ENCODE peak calls at places on chromosome 2, in ten cellular contexts. O, Y, E, C, B, J, S, G, U and R are unnamed samples.

GRCh38 chr2:46847185-46847710 is 68.4 kb downstream of the MCFD2 start:
- DNase-seq in U (peak; percentile 98), Y (peak; percentile 44), B (peak; percentile 87), E (no peak), S (peak; percentile 92), J (peak; percentile 97), C (no peak), G (no peak), O (no peak), R (peak; percentile 92)

GRCh38 chr2:8315766-8316165 is 366.1 kb upstream of the ID2 start:
- DNase-seq in U (no peak), J (peak; percentile 45), E (no peak), C (no peak), S (no peak), Y (no peak), G (peak; percentile 65), O (no peak), B (no peak), R (no peak)

GRCh38 chr2:200379481-200380120 is 73.1 kb downstream of the SPATS2L start:
- DNase-seq in B (no peak), Y (peak; percentile 68), C (no peak), J (no peak), U (no peak), S (no peak), E (no peak), G (no peak), O (no peak), R (no peak)

GRCh38 chr2:69509011-69509749 is 71.9 kb upstream of the NFU1 start:
- DNase-seq in E (no peak), S (no peak), J (peak; percentile 21), Y (peak; percentile 52), C (peak; percentile 71), G (no peak), O (no peak), U (peak; percentile 25), B (no peak), R (no peak)

GRCh38 chr2:18611184-18611583 is 21.8 kb upstream of the NT5C1B start:
- DNase-seq in U (no peak), S (peak; percentile 50), J (no peak), C (no peak), Y (no peak), G (no peak), O (no peak), E (no peak), B (no peak), R (no peak)

GRCh38 chr2:67825476-67825875 is 237.3 kb downstream of the C1D start:
- DNase-seq in S (no peak), B (no peak), E (no peak), O (no peak), J (peak; percentile 41), C (no peak), G (no peak), U (no peak), Y (no peak), R (no peak)

GRCh38 chr2:98806266-98806697 is 75.3 kb upstream of the MGAT4A start:
- DNase-seq in G (peak; percentile 53), Y (peak; percentile 15), S (no peak), J (peak; percentile 34), O (no peak), B (peak; percentile 77), U (no peak), C (peak; percentile 63), E (no peak), R (peak; percentile 88)

GRCh38 chr2:1972428-1972827 is 228.1 kb upstream of the PXDN start:
- DNase-seq in S (peak; percentile 95), C (peak; percentile 75), O (no peak), J (no peak), B (peak; percentile 76), U (no peak), Y (peak; percentile 100), G (peak; percentile 49), E (no peak), R (peak; percentile 94)

GRCh38 chr2:148282201-148282600 is 261.3 kb downstream of the MBD5 start:
- DNase-seq in Y (no peak), G (no peak), U (no peak), E (no peak), J (peak; percentile 45), C (no peak), O (no peak), S (no peak), B (no peak), R (no peak)

GRCh38 chr2:23940262-23940975 is at the start of gene UBXN2A:
- DNase-seq in Y (peak; percentile 95), U (peak; percentile 79), E (peak; percentile 93), G (peak; percentile 93), O (peak; percentile 91), B (peak; percentile 80), J (peak; percentile 74), C (peak; percentile 35), S (peak; percentile 63), R (peak; percentile 82)

GRCh38 chr2:99487906-99488305 is 1.9 kb downstream of the REV1 start:
- DNase-seq in B (no peak), C (no peak), Y (no peak), O (no peak), J (no peak), G (no peak), U (no peak), E (no peak), S (no peak), R (no peak)